ENCODE peak calls at places on chromosomes 12 and 14, in eight cellular contexts. B is glutamatergic neuron; G is NCI-H460; I is effector CD4-positive, alpha-beta T cell; C is AG04449; L is AG10803; H is GM12892; O is stimulated activated CD8-positive, alpha-beta memory T cell treated with anti-CD3 and anti-CD28 coated beads, Interleukin-12 subunit alpha, Interleukin-12 subunit beta, amount 100 ng/mL, for 4 hours. A is an unnamed sample.

GRCh38 chr12:969821-970220 is 20.3 kb upstream of the RAD52 start:
- DNase-seq in L (no peak), G (no peak), H (no peak), B (no peak), O (no peak), C (no peak), I (no peak), A (no peak)

GRCh38 chr14:51533160-51533559 is 118.5 kb upstream of the FRMD6 start:
- DNase-seq in O (no peak), H (no peak), B (no peak), C (peak), G (no peak), I (no peak), L (peak), A (no peak)

GRCh38 chr14:81427348-81428058 is 27.4 kb upstream of the STON2 start:
- DNase-seq in B (no peak), I (no peak), H (no peak), L (no peak), C (no peak), O (no peak), G (no peak), A (no peak)

GRCh38 chr12:32906407-32907165 is 10.0 kb upstream of the PKP2 start:
- DNase-seq in C (no peak), I (no peak), L (no peak), H (no peak), O (no peak), G (no peak), B (no peak), A (no peak)

GRCh38 chr12:81502912-81503695 is 256.0 kb downstream of the PPFIA2 start:
- DNase-seq in H (no peak), L (peak), C (no peak), I (no peak), O (no peak), B (no peak), G (no peak), A (no peak)

GRCh38 chr12:93292213-93292612 is 85.5 kb upstream of the NUDT4 start:
- DNase-seq in I (no peak), B (no peak), O (no peak), H (no peak), L (no peak), G (no peak), C (no peak), A (no peak)

GRCh38 chr12:15858348-15858747 is 23.8 kb upstream of the STRAP start:
- DNase-seq in I (no peak), B (no peak), O (no peak), H (no peak), G (no peak), C (no peak), L (no peak), A (peak)

GRCh38 chr14:73786942-73787759 is 64.5 kb upstream of the PTGR2 start:
- DNase-seq in G (no peak), I (peak), L (no peak), H (no peak), C (no peak), O (peak), B (peak), A (peak)

GRCh38 chr12:81164827-81165226 is 86.9 kb downstream of the ACSS3 start:
- DNase-seq in L (no peak), I (no peak), C (no peak), B (no peak), G (no peak), H (no peak), O (no peak), A (no peak)

GRCh38 chr14:72892103-72892878 is 1.6 kb downstream of the DPF3 start:
- DNase-seq in G (no peak), H (no peak), O (no peak), C (no peak), B (peak), I (peak), L (no peak), A (no peak)

GRCh38 chr12:99767809-99768208 is 120.3 kb downstream of the GARIN6 start:
- DNase-seq in L (peak), I (no peak), B (no peak), H (no peak), C (no peak), G (peak), O (no peak), A (no peak)

GRCh38 chr14:36295642-36296627 is 24.5 kb downstream of the MBIP start:
- DNase-seq in C (no peak), G (no peak), L (no peak), I (no peak), H (no peak), O (no peak), B (no peak), A (no peak)

GRCh38 chr12:13095266-13095995 is 8.0 kb downstream of the GSG1 start:
- DNase-seq in H (no peak), O (no peak), B (no peak), I (no peak), L (no peak), C (no peak), G (no peak), A (peak)

GRCh38 chr12:132588821-132589669 is 21.3 kb downstream of the LRCOL1 start:
- DNase-seq in H (no peak), C (no peak), L (no peak), G (no peak), I (no peak), B (no peak), O (no peak), A (no peak)

GRCh38 chr14:28461379-28461778 is 305.2 kb upstream of the FOXG1 start:
- DNase-seq in G (peak), I (no peak), C (no peak), L (no peak), H (no peak), B (no peak), O (no peak), A (no peak)

GRCh38 chr14:79502101-79502750 is 709.1 kb downstream of the DIO2 start:
- DNase-seq in L (no peak), I (no peak), H (no peak), G (no peak), C (no peak), B (no peak), O (no peak), A (no peak)

GRCh38 chr12:99138397-99138796 is 493.3 kb downstream of the APAF1 start:
- DNase-seq in H (no peak), B (no peak), I (no peak), G (no peak), C (no peak), O (no peak), L (no peak), A (no peak)

GRCh38 chr14:92400579-92401444 is 77.8 kb downstream of the SLC24A4 start:
- DNase-seq in L (peak), H (no peak), G (no peak), I (no peak), B (no peak), O (no peak), C (no peak), A (no peak)

GRCh38 chr12:89708793-89709156 is at the start of gene ATP2B1:
- DNase-seq in C (no peak), L (peak), B (peak), G (peak), O (peak), I (peak), H (peak), A (peak)

GRCh38 chr12:88266851-88267360 is 124.8 kb downstream of the TMTC3 start:
- DNase-seq in H (no peak), I (no peak), B (no peak), O (no peak), L (peak), C (no peak), G (no peak), A (no peak)

GRCh38 chr12:4579305-4580097 is 17.5 kb downstream of the DYRK4 start:
- DNase-seq in O (no peak), B (no peak), G (peak), I (no peak), L (peak), C (no peak), H (no peak), A (peak)

GRCh38 chr14:79342942-79343341 is 868.4 kb downstream of the DIO2 start:
- DNase-seq in I (no peak), B (no peak), O (no peak), G (no peak), L (no peak), C (no peak), H (no peak), A (no peak)

GRCh38 chr12:33588082-33588712 is 148.6 kb upstream of the SYT10 start:
- DNase-seq in O (no peak), C (no peak), L (peak), B (no peak), G (no peak), I (no peak), H (no peak), A (no peak)

GRCh38 chr12:57609781-57610552 is 1.3 kb upstream of the ARHGEF25 start:
- DNase-seq in I (no peak), O (no peak), G (no peak), L (no peak), C (no peak), B (peak), H (no peak), A (no peak)

GRCh38 chr14:20427231-20428009 is 8.5 kb downstream of the KLHL33 start:
- DNase-seq in O (no peak), H (peak), L (peak), C (no peak), B (no peak), G (peak), I (no peak), A (no peak)

GRCh38 chr12:32843528-32844095 is 53.0 kb downstream of the PKP2 start:
- DNase-seq in H (no peak), O (no peak), B (no peak), I (no peak), G (no peak), C (no peak), L (no peak), A (no peak)

GRCh38 chr14:105860615-105861580 is 334.5 kb downstream of the TMEM121 start:
- DNase-seq in C (no peak), H (no peak), O (no peak), B (no peak), L (no peak), G (no peak), I (no peak), A (no peak)

GRCh38 chr14:102778616-102779351 is 1.5 kb downstream of the TRAF3 start:
- DNase-seq in H (no peak), C (no peak), I (no peak), B (no peak), O (no peak), G (no peak), L (no peak), A (peak)

GRCh38 chr12:71124833-71125460 is 32.9 kb downstream of the TSPAN8 start:
- DNase-seq in C (no peak), I (no peak), L (no peak), O (no peak), B (no peak), H (no peak), G (no peak), A (no peak)